ENCODE peak calls at places on chromosomes 7 and 10, in nine cellular contexts. Y is RWPE1, U is progenitor cell of endocrine pancreas, X is adrenal gland, B is nephron progenitor cell, G is AG10803, F is foreskin fibroblast, Z is endodermal cell, N is astrocyte. T is an unnamed sample.

GRCh38 chr7:98396768-98397167 is 4.1 kb downstream of the BAIAP2L1 start:
- DNase-seq in Y (no peak), U (no peak), X (no peak), B (no peak), G (no peak), F (no peak), Z (no peak), N (no peak), T (no peak)

GRCh38 chr7:151598045-151598444 is 78.3 kb upstream of the RHEB start:
- DNase-seq in Y (peak), U (no peak), X (no peak), B (no peak), G (peak), F (peak), Z (no peak), N (peak), T (no peak)

GRCh38 chr10:122515588-122516231 is 44.8 kb upstream of the DMBT1 start:
- DNase-seq in Y (no peak), U (no peak), X (no peak), B (no peak), G (no peak), F (no peak), Z (no peak), N (peak), T (no peak)

GRCh38 chr7:100373261-100373831 is at the start of gene PILRA:
- DNase-seq in Y (no peak), U (no peak), X (no peak), B (no peak), G (peak), F (peak), Z (no peak), N (no peak), T (peak)

GRCh38 chr10:84356951-84357350 is 28.6 kb downstream of the CCSER2 start:
- DNase-seq in Y (no peak), U (no peak), X (no peak), B (no peak), G (no peak), F (no peak), Z (no peak), N (no peak), T (no peak)

GRCh38 chr7:86252406-86252805 is 391.3 kb upstream of the GRM3 start:
- DNase-seq in Y (no peak), U (no peak), X (no peak), B (no peak), G (no peak), F (no peak), Z (no peak), N (no peak), T (no peak)

GRCh38 chr10:75051308-75051707 is 60.1 kb upstream of the SAMD8 start:
- DNase-seq in Y (no peak), U (no peak), X (no peak), B (no peak), G (no peak), F (no peak), Z (peak), N (no peak), T (no peak)

GRCh38 chr7:130982160-130982638 is 248.2 kb upstream of the KLF14 start:
- DNase-seq in Y (peak), U (no peak), X (no peak), B (no peak), G (peak), F (peak), Z (no peak), N (peak), T (no peak)

GRCh38 chr10:126908729-126909526 is 3.7 kb downstream of the DOCK1 start:
- DNase-seq in Y (no peak), U (no peak), X (no peak), B (no peak), G (no peak), F (peak), Z (no peak), N (no peak), T (no peak)

GRCh38 chr7:35258891-35259537 is 5.1 kb upstream of the TBX20 start:
- DNase-seq in Y (no peak), U (no peak), X (no peak), B (no peak), G (no peak), F (no peak), Z (peak), N (no peak), T (no peak)

GRCh38 chr7:96075510-96076349 is 246.2 kb downstream of the SLC25A13 start:
- DNase-seq in Y (peak), U (peak), X (peak), B (peak), G (peak), F (peak), Z (peak), N (peak), T (no peak)

GRCh38 chr10:94010886-94011285 is 17.2 kb downstream of the PLCE1 start:
- DNase-seq in Y (no peak), U (no peak), X (no peak), B (no peak), G (no peak), F (no peak), Z (no peak), N (no peak), T (no peak)

GRCh38 chr10:24869354-24870016 is 82.9 kb downstream of the PRTFDC1 start:
- DNase-seq in Y (no peak), U (no peak), X (no peak), B (no peak), G (no peak), F (peak), Z (no peak), N (peak), T (no peak)

GRCh38 chr10:111175786-111176185 is 99.0 kb downstream of the ADRA2A start:
- DNase-seq in Y (no peak), U (no peak), X (no peak), B (no peak), G (no peak), F (no peak), Z (no peak), N (no peak), T (no peak)

GRCh38 chr7:20306499-20306946 is 24.2 kb upstream of the ITGB8 start:
- DNase-seq in Y (no peak), U (no peak), X (no peak), B (no peak), G (no peak), F (peak), Z (peak), N (peak), T (no peak)

GRCh38 chr10:84201244-84201606 is 6.9 kb downstream of the CDHR1 start:
- DNase-seq in Y (no peak), U (no peak), X (no peak), B (no peak), G (no peak), F (no peak), Z (no peak), N (no peak), T (no peak)

GRCh38 chr10:6737758-6738463 is 157.8 kb upstream of the PRKCQ start:
- DNase-seq in Y (peak), U (no peak), X (no peak), B (no peak), G (peak), F (peak), Z (no peak), N (peak), T (no peak)

GRCh38 chr7:130987092-130987491 is 253.1 kb upstream of the KLF14 start:
- DNase-seq in Y (no peak), U (no peak), X (no peak), B (no peak), G (no peak), F (no peak), Z (no peak), N (no peak), T (no peak)

GRCh38 chr7:74604326-74605020 is 53.0 kb upstream of the GTF2I start:
- DNase-seq in Y (no peak), U (no peak), X (peak), B (no peak), G (no peak), F (peak), Z (no peak), N (no peak), T (no peak)

GRCh38 chr7:94908204-94909022 is 1.0 kb downstream of the PPP1R9A start:
- DNase-seq in Y (peak), U (peak), X (peak), B (peak), G (peak), F (peak), Z (peak), N (peak), T (no peak)

GRCh38 chr7:19957664-19958063 is 184.2 kb upstream of the TMEM196 start:
- DNase-seq in Y (peak), U (no peak), X (no peak), B (no peak), G (peak), F (peak), Z (no peak), N (peak), T (no peak)

GRCh38 chr7:6015917-6016652 is 7.0 kb downstream of the AIMP2 start:
- DNase-seq in Y (peak), U (no peak), X (peak), B (no peak), G (peak), F (peak), Z (no peak), N (peak), T (no peak)

GRCh38 chr10:124359336-124359832 is 59.3 kb downstream of the OAT start:
- DNase-seq in Y (no peak), U (no peak), X (no peak), B (no peak), G (no peak), F (peak), Z (no peak), N (no peak), T (peak)

GRCh38 chr7:13262929-13263530 is 575.6 kb downstream of the ARL4A start:
- DNase-seq in Y (peak), U (no peak), X (no peak), B (no peak), G (peak), F (peak), Z (no peak), N (peak), T (no peak)

GRCh38 chr10:92486637-92487036 is 87.3 kb downstream of the IDE start:
- DNase-seq in Y (no peak), U (no peak), X (no peak), B (no peak), G (no peak), F (peak), Z (no peak), N (peak), T (no peak)

GRCh38 chr10:103663802-103664201 is 170.3 kb downstream of the NEURL1 start:
- DNase-seq in Y (no peak), U (no peak), X (no peak), B (no peak), G (peak), F (peak), Z (no peak), N (no peak), T (no peak)

GRCh38 chr7:134710511-134710853 is 63.8 kb downstream of the BPGM start:
- DNase-seq in Y (no peak), U (no peak), X (no peak), B (no peak), G (no peak), F (no peak), Z (no peak), N (no peak), T (no peak)

GRCh38 chr7:27793780-27794179 is 53.8 kb downstream of the TAX1BP1 start:
- DNase-seq in Y (no peak), U (no peak), X (no peak), B (no peak), G (no peak), F (peak), Z (no peak), N (peak), T (no peak)

GRCh38 chr7:156220701-156221100 is 408.4 kb upstream of the SHH start:
- DNase-seq in Y (no peak), U (no peak), X (peak), B (no peak), G (no peak), F (no peak), Z (peak), N (no peak), T (no peak)

GRCh38 chr7:74027683-74028320 is at the start of gene ELN:
- DNase-seq in Y (no peak), U (no peak), X (peak), B (no peak), G (peak), F (peak), Z (peak), N (peak), T (no peak)

GRCh38 chr7:33590902-33591301 is 314.4 kb upstream of the BMPER start:
- DNase-seq in Y (peak), U (no peak), X (no peak), B (no peak), G (peak), F (peak), Z (no peak), N (peak), T (no peak)

GRCh38 chr10:132526676-132527075 is 10.9 kb upstream of the INPP5A start:
- DNase-seq in Y (no peak), U (no peak), X (no peak), B (no peak), G (peak), F (peak), Z (no peak), N (peak), T (no peak)

GRCh38 chr10:510415-510881 is 179.0 kb downstream of the DIP2C start:
- DNase-seq in Y (peak), U (no peak), X (no peak), B (no peak), G (peak), F (no peak), Z (no peak), N (peak), T (no peak)

GRCh38 chr7:1276626-1277175 is 44.0 kb downstream of the UNCX start:
- DNase-seq in Y (no peak), U (no peak), X (no peak), B (no peak), G (no peak), F (no peak), Z (no peak), N (no peak), T (no peak)

GRCh38 chr7:157003445-157004049 is 6.9 kb downstream of the MNX1 start:
- DNase-seq in Y (no peak), U (no peak), X (no peak), B (no peak), G (no peak), F (peak), Z (no peak), N (no peak), T (no peak)

DNA sequence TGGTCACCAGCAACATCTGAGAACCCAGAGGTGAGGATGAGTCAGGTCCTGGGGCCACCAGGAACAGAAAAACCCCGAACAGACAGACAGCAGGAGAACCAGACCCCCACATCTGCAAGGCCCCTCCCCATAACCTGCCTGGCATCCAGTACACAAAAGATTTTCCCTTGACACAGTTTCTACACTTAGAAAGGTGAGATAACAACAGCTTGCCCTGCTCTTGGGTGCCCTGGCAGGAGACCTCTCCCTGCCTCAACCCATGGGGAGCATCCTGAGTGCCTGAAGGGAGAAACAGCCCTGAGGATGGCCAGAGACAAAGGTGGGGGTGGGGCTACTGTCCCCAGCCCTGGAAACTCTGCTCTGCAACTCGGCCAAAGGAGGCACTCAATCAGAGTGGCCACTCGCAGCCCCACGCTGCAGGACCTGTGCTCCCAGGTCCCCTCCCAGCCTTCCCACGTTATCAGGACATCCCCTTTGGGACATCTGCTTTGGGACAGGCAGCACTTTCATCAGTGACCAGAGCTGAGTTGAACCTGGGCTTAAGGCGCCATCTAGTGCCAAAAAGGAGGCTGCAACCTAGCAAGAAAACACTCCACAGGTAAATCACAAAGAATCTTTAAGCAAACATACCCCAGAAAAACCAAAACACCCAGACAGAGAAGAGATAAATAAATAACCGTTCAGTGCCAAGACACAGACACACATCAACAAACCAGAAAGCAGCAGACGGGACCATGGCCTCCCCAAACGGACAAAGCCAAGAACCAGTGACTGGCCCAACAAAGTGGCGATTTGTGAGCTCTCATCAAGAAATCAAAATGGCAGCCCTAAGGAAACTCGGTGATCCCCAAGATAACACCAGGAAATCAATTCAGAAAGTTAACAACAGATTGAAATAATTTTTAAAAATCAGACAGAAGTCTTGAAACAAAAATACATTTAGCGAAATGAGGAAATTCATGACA is 233.7 kb downstream of the PTPRN2 start:
- DNase-seq in Y (peak), U (no peak), X (no peak), B (peak), G (no peak), F (peak), Z (peak), N (no peak), T (no peak)
- TF ChIP-seq CTCF in Y (peak), U (peak), X (peak), B (peak), G (no peak), F (no peak), Z (peak), N (peak), T (peak)

GRCh38 chr10:69490876-69491275 is 39.6 kb downstream of the TSPAN15 start:
- DNase-seq in Y (no peak), U (no peak), X (no peak), B (no peak), G (no peak), F (no peak), Z (no peak), N (no peak), T (no peak)
- TF ChIP-seq CTCF in Y (no peak), U (no peak), X (no peak), B (no peak), G (no peak), F (no peak), Z (no peak), N (no peak), T (no peak)

GRCh38 chr10:78259394-78259793 is 225.7 kb downstream of the RPS24 start:
- DNase-seq in Y (no peak), U (no peak), X (no peak), B (no peak), G (no peak), F (no peak), Z (no peak), N (no peak), T (peak)

GRCh38 chr10:78258303-78259030 is 224.8 kb downstream of the RPS24 start:
- DNase-seq in Y (no peak), U (no peak), X (no peak), B (no peak), G (no peak), F (no peak), Z (no peak), N (no peak), T (no peak)

GRCh38 chr10:78260675-78261074 is 227.0 kb downstream of the RPS24 start:
- DNase-seq in Y (no peak), U (no peak), X (no peak), B (no peak), G (no peak), F (no peak), Z (no peak), N (no peak), T (no peak)

GRCh38 chr10:78261291-78261690 is 227.6 kb downstream of the RPS24 start:
- DNase-seq in Y (no peak), U (no peak), X (no peak), B (no peak), G (no peak), F (no peak), Z (no peak), N (no peak), T (no peak)

GRCh38 chr10:78260141-78260540 is 226.5 kb downstream of the RPS24 start:
- DNase-seq in Y (no peak), U (no peak), X (no peak), B (no peak), G (no peak), F (no peak), Z (no peak), N (no peak), T (no peak)
- TF ChIP-seq CTCF in Y (no peak), U (peak), X (no peak), B (peak), G (no peak), F (no peak), Z (peak), N (no peak), T (no peak)

GRCh38 chr7:22320416-22320815 is 36.5 kb downstream of the RAPGEF5 start:
- DNase-seq in Y (no peak), U (no peak), X (no peak), B (no peak), G (peak), F (no peak), Z (no peak), N (no peak), T (no peak)

GRCh38 chr7:22319424-22320403 is 37.2 kb downstream of the RAPGEF5 start:
- DNase-seq in Y (peak), U (no peak), X (no peak), B (no peak), G (no peak), F (no peak), Z (no peak), N (no peak), T (no peak)

GRCh38 chr7:22316914-22317313 is 40.0 kb downstream of the RAPGEF5 start:
- DNase-seq in Y (no peak), U (no peak), X (no peak), B (no peak), G (no peak), F (no peak), Z (no peak), N (no peak), T (no peak)

GRCh38 chr7:22317632-22318031 is 39.3 kb downstream of the RAPGEF5 start:
- DNase-seq in Y (no peak), U (no peak), X (no peak), B (no peak), G (no peak), F (no peak), Z (no peak), N (no peak), T (no peak)

DNA sequence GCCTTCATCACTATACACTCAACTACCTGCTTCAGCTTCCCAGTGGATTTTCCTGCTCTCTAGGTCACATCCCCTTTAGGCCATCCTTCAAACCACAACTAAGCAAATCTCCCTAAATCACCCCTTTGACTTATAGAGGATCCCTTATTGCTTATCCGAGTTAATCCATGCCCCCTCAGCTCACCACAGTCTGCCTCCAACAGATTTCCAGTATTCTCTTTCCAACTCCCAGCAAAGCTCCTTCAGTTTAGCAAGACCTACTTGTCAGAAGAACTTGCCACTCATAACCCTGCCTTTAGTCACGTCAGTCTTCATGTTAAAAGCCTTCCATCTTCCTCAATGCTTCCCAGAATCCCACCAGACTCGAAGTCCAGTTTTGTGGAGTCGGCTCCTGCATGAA is 38.6 kb downstream of the RAPGEF5 start:
- DNase-seq in Y (no peak), U (no peak), X (no peak), B (no peak), G (no peak), F (no peak), Z (no peak), N (no peak), T (no peak)
- TF ChIP-seq CTCF in Y (no peak), U (no peak), X (no peak), B (no peak), G (no peak), F (no peak), Z (no peak), N (no peak), T (no peak)

GRCh38 chr7:123054357-123055133 is 59.0 kb upstream of the TAS2R16 start:
- DNase-seq in Y (no peak), U (no peak), X (no peak), B (no peak), G (no peak), F (no peak), Z (peak), N (no peak), T (no peak)
- TF ChIP-seq CTCF in Y (no peak), U (no peak), X (no peak), B (no peak), G (no peak), F (no peak), Z (peak), N (no peak), T (no peak)

GRCh38 chr10:114303556-114303955 is 64.5 kb downstream of the VWA2 start:
- DNase-seq in Y (no peak), U (no peak), X (no peak), B (no peak), G (no peak), F (no peak), Z (no peak), N (no peak), T (no peak)

GRCh38 chr10:114301951-114302710 is 63.1 kb downstream of the VWA2 start:
- DNase-seq in Y (no peak), U (no peak), X (no peak), B (no peak), G (no peak), F (no peak), Z (no peak), N (no peak), T (no peak)

GRCh38 chr10:114304017-114304565 is 65.0 kb downstream of the VWA2 start:
- DNase-seq in Y (peak), U (peak), X (peak), B (peak), G (peak), F (peak), Z (peak), N (peak), T (no peak)

GRCh38 chr10:114300036-114300645 is 61.1 kb downstream of the VWA2 start:
- DNase-seq in Y (no peak), U (no peak), X (no peak), B (no peak), G (no peak), F (no peak), Z (no peak), N (no peak), T (no peak)

GRCh38 chr10:114301177-114301576 is 62.1 kb downstream of the VWA2 start:
- DNase-seq in Y (peak), U (no peak), X (no peak), B (no peak), G (no peak), F (no peak), Z (no peak), N (no peak), T (no peak)
- TF ChIP-seq CTCF in Y (no peak), U (no peak), X (no peak), B (no peak), G (no peak), F (no peak), Z (peak), N (no peak), T (no peak)